ENCODE peak calls at places on chromosome 19, in six cellular contexts. Q, F, E, B, C and U are unnamed samples.

GRCh38 chr19:5142725-5143097 is 173.8 kb downstream of the KDM4B start:
- DNase-seq in E (no peak), C (no peak), B (no peak), F (no peak), Q (no peak), U (no peak)

GRCh38 chr19:32458500-32459123 is 53.0 kb downstream of the DPY19L3 start:
- DNase-seq in Q (peak; percentile 9), C (no peak), E (no peak), F (no peak), B (no peak), U (no peak)

GRCh38 chr19:4971424-4971793 is 2.5 kb downstream of the KDM4B start:
- DNase-seq in E (no peak), Q (peak; percentile 44), C (no peak), B (no peak), F (peak; percentile 56), U (no peak)

GRCh38 chr19:35718345-35719041 is 690 bp downstream of the KMT2B start:
- DNase-seq in E (no peak), F (peak; percentile 61), Q (peak; percentile 35), C (peak; percentile 52), B (no peak), U (no peak)

GRCh38 chr19:38849746-38850230 is at the start of gene HNRNPL:
- DNase-seq in Q (no peak), C (no peak), F (no peak), E (no peak), B (no peak), U (no peak)

GRCh38 chr19:18274303-18274775 is at the start of gene IQCN:
- DNase-seq in F (peak; percentile 71), B (no peak), C (peak; percentile 69), Q (peak; percentile 55), E (no peak), U (no peak)

GRCh38 chr19:37961198-37961597 is 54.2 kb downstream of the SIPA1L3 start:
- DNase-seq in Q (no peak), F (no peak), E (no peak), B (no peak), C (no peak), U (no peak)

GRCh38 chr19:5073153-5073844 is 104.4 kb downstream of the KDM4B start:
- DNase-seq in F (no peak), E (no peak), C (no peak), Q (no peak), B (no peak), U (no peak)

GRCh38 chr19:31319465-31319864 is 29.8 kb downstream of the TSHZ3 start:
- DNase-seq in C (no peak), F (no peak), B (no peak), E (no peak), Q (no peak), U (no peak)

GRCh38 chr19:855142-855541 is 3.0 kb downstream of the ELANE start:
- DNase-seq in Q (no peak), F (no peak), E (no peak), C (no peak), B (no peak), U (no peak)

GRCh38 chr19:35585844-35586243 is at the start of gene PMIS2:
- DNase-seq in C (no peak), F (no peak), E (no peak), B (no peak), Q (no peak), U (no peak)

GRCh38 chr19:42529248-42529764 is 1.0 kb upstream of the CEACAM1 start:
- DNase-seq in Q (peak; percentile 70), E (peak; percentile 18), B (peak; percentile 32), C (peak; percentile 78), F (peak; percentile 70), U (peak; percentile 1)

GRCh38 chr19:42563352-42564210 is 31.1 kb downstream of the CEACAM8 start:
- DNase-seq in Q (peak; percentile 61), F (peak; percentile 40), E (peak; percentile 24), C (peak; percentile 74), B (no peak), U (no peak)

GRCh38 chr19:54390942-54391577 is 24.2 kb upstream of the TTYH1 start:
- DNase-seq in Q (peak; percentile 57), B (no peak), E (peak; percentile 30), C (peak; percentile 84), F (peak; percentile 71), U (peak; percentile 18)

GRCh38 chr19:41957838-41958366 is 1.2 kb downstream of the RABAC1 start:
- DNase-seq in B (no peak), Q (peak; percentile 91), F (peak; percentile 86), E (peak; percentile 78), C (peak; percentile 93), U (peak; percentile 50)

GRCh38 chr19:53102701-53103140 is 501 bp downstream of the ZNF160 start:
- DNase-seq in C (peak; percentile 65), F (peak; percentile 18), E (peak; percentile 40), B (no peak), Q (peak; percentile 47), U (peak; percentile 0)

GRCh38 chr19:35734273-35734672 is 8.0 kb downstream of the IGFLR1 start:
- DNase-seq in F (no peak), Q (no peak), B (no peak), E (no peak), C (no peak), U (no peak)

GRCh38 chr19:52638601-52639000 is 446 bp upstream of the ZNF83 start:
- DNase-seq in B (peak; percentile 14), Q (no peak), C (peak; percentile 43), F (peak; percentile 18), E (no peak), U (no peak)

GRCh38 chr19:55304279-55304978 is 20.6 kb downstream of the BRSK1 start:
- DNase-seq in E (no peak), F (no peak), B (no peak), C (peak; percentile 44), Q (peak; percentile 75), U (no peak)

GRCh38 chr19:5903054-5903501 is 512 bp downstream of the NDUFA11 start:
- DNase-seq in Q (no peak), F (no peak), C (peak; percentile 58), B (no peak), E (peak; percentile 37), U (no peak)

GRCh38 chr19:36113895-36114762 is 546 bp downstream of the POLR2I start:
- DNase-seq in E (peak; percentile 35), Q (peak; percentile 51), C (peak; percentile 61), B (peak; percentile 38), F (peak; percentile 22), U (no peak)

GRCh38 chr19:54189020-54189667 is at the start of gene MBOAT7:
- DNase-seq in E (no peak), C (no peak), B (no peak), F (no peak), Q (no peak), U (no peak)

GRCh38 chr19:17379221-17379631 is 2.1 kb upstream of the PLVAP start:
- DNase-seq in E (no peak), F (no peak), Q (no peak), C (no peak), B (no peak), U (no peak)

GRCh38 chr19:46422344-46422743 is 6.4 kb downstream of the PNMA8C start:
- DNase-seq in F (no peak), Q (no peak), C (no peak), E (no peak), B (no peak), U (no peak)

GRCh38 chr19:28159065-28159464 is 1053.9 kb downstream of the UQCRFS1 start:
- DNase-seq in Q (no peak), C (no peak), E (no peak), B (no peak), F (no peak), U (no peak)

GRCh38 chr19:49931293-49932040 is 2.2 kb upstream of the NUP62 start:
- DNase-seq in E (no peak), B (no peak), Q (no peak), F (no peak), C (no peak), U (no peak)

GRCh38 chr19:1069009-1069779 is 2.2 kb downstream of the ARHGAP45 start:
- DNase-seq in B (peak; percentile 64), E (no peak), C (no peak), Q (no peak), F (no peak), U (no peak)

GRCh38 chr19:36986601-36987000 is 70.5 kb downstream of the ZNF568 start:
- DNase-seq in Q (no peak), E (no peak), C (no peak), F (no peak), B (no peak), U (no peak)

GRCh38 chr19:40410030-40410389 is 3.2 kb downstream of the PRX start:
- DNase-seq in C (no peak), F (no peak), Q (no peak), E (no peak), B (no peak), U (no peak)

GRCh38 chr19:8004001-8004400 is 1.4 kb downstream of the ELAVL1 start:
- DNase-seq in F (no peak), E (no peak), Q (no peak), C (no peak), B (no peak), U (no peak)
- H3K4me3 ChIP-seq in F (no peak overlapping the region), E (peak overlapping the region; percentile 77), Q (peak overlapping the region; percentile 73), C (peak overlapping the region; percentile 39), B (no peak overlapping the region), U (peak overlapping the region; percentile 69)

DNA sequence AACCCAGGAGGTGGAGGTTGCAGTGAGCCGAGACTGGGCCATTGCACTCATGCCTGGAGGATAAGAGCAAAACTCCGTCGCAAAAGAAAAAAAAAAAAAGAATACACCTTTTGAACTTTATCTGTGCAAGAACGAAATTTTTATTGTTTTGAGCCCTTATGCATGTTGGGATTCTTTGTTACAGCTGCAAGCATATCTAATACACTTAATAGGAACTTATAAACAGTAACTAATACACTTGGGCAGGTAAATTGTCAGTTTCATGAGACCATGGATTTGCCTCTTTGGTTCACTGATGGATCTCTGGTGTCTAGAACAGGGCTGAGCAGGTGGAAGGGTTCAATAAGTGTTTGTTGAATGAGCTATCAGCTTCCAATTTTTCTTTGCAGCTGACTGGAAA is 108.1 kb downstream of the CACNA1A start:
- DNase-seq in B (no peak), C (no peak), F (no peak), Q (no peak), E (no peak), U (no peak)
- H3K4me3 ChIP-seq in B (no peak overlapping the region), C (no peak overlapping the region), F (no peak overlapping the region), Q (no peak overlapping the region), E (no peak overlapping the region), U (no peak overlapping the region)

DNA sequence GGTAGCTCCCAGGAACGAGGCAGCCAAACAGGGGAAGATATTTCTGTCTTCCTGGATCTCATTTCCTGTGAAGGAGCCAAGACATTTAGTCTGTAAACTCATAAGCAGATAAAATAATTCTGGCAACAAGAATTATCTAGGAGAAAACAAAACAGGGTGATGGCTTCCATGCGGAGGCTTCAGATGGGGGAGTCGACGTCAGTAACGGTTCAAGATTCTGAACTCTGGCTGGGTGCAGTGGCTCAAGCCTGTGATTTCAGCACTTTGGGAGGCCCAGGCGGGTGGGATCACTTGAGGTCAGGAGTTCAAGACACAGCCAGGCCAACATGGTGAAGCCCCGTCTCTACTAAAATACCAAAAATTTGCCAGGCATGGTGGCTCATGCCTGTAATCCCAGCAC is 1.3 kb downstream of the GNA15 start:
- DNase-seq in Q (no peak), E (no peak), F (no peak), C (no peak), B (no peak), U (no peak)
- H3K4me3 ChIP-seq in Q (peak overlapping the region; percentile 67), E (no peak overlapping the region), F (no peak overlapping the region), C (no peak overlapping the region), B (no peak overlapping the region), U (no peak overlapping the region)

GRCh38 chr19:51391073-51391611 is 751 bp upstream of the C19orf84 start:
- DNase-seq in C (no peak), F (no peak), E (no peak), B (no peak), Q (no peak), U (no peak)
- H3K4me3 ChIP-seq in C (no peak overlapping the region), F (no peak overlapping the region), E (no peak overlapping the region), B (no peak overlapping the region), Q (no peak overlapping the region), U (no peak overlapping the region)

GRCh38 chr19:19460258-19460731 is 54.8 kb downstream of the GATAD2A start:
- DNase-seq in F (no peak), Q (peak; percentile 53), B (no peak), C (no peak), E (peak; percentile 14), U (no peak)
- H3K4me3 ChIP-seq in F (no peak overlapping the region), Q (no peak overlapping the region), B (no peak overlapping the region), C (no peak overlapping the region), E (no peak overlapping the region), U (no peak overlapping the region)